ENCODE peak calls at places on chromosomes 12 and 14, in six cellular contexts. T is gastrocnemius medialis, I is osteoblast, Y is A549, Q is psoas muscle, U is ovary. J is an unnamed sample.
A peak's percentile ranks its signal among the peaks of the same experiment; 100 is the strongest.

GRCh38 chr12:29921307-29921706 is 137.6 kb upstream of the TMTC1 start:
- DNase-seq in T (no peak), I (no peak), Y (no peak), Q (no peak), U (no peak), J (no peak)

GRCh38 chr14:60317609-60318008 is 68.6 kb downstream of the PPM1A start:
- DNase-seq in T (no peak), I (no peak), Y (no peak), Q (no peak), U (no peak), J (no peak)

GRCh38 chr12:51941669-51942455 is 9.6 kb upstream of the ACVR1B start:
- DNase-seq in T (no peak), I (no peak), Y (no peak), Q (no peak), U (no peak), J (no peak)

GRCh38 chr12:94140556-94140955 is 7.8 kb upstream of the PLXNC1 start:
- DNase-seq in T (no peak), I (peak; percentile 82), Y (no peak), Q (no peak), U (no peak), J (no peak)

GRCh38 chr14:101054671-101055070 is 151.1 kb upstream of the RTL1 start:
- DNase-seq in T (no peak), I (peak; percentile 60), Y (no peak), Q (no peak), U (no peak), J (no peak)

GRCh38 chr12:96220902-96221301 is 26.7 kb downstream of the ELK3 start:
- DNase-seq in T (no peak), I (peak; percentile 90), Y (no peak), Q (no peak), U (no peak), J (no peak)

GRCh38 chr14:85934123-85934885 is 404.4 kb downstream of the FLRT2 start:
- DNase-seq in T (no peak), I (no peak), Y (peak; percentile 13), Q (no peak), U (peak; percentile 7), J (no peak)

GRCh38 chr12:25496098-25496587 is 56.9 kb downstream of the LMNTD1 start:
- DNase-seq in T (no peak), I (peak; percentile 41), Y (no peak), Q (no peak), U (no peak), J (no peak)

GRCh38 chr14:90602088-90602687 is 205.4 kb downstream of the CALM1 start:
- DNase-seq in T (no peak), I (no peak), Y (no peak), Q (no peak), U (no peak), J (no peak)

GRCh38 chr12:117044311-117044710 is 54.9 kb downstream of the TESC start:
- DNase-seq in T (no peak), I (no peak), Y (no peak), Q (peak; percentile 30), U (no peak), J (no peak)

GRCh38 chr14:69096766-69097475 is 56.0 kb downstream of the DCAF5 start:
- DNase-seq in T (no peak), I (no peak), Y (no peak), Q (no peak), U (no peak), J (no peak)

GRCh38 chr14:22513066-22513812 is 75.8 kb downstream of the DAD1 start:
- DNase-seq in T (no peak), I (no peak), Y (no peak), Q (no peak), U (no peak), J (no peak)

GRCh38 chr12:48973531-48973930 is 2.0 kb upstream of the WNT10B start:
- DNase-seq in T (no peak), I (peak; percentile 96), Y (no peak), Q (peak; percentile 90), U (no peak), J (no peak)

GRCh38 chr12:127158385-127159061 is 1108.4 kb upstream of the TMEM132C start:
- DNase-seq in T (no peak), I (no peak), Y (no peak), Q (no peak), U (no peak), J (no peak)

GRCh38 chr12:123772074-123772473 is 10.0 kb downstream of the DNAH10 start:
- DNase-seq in T (no peak), I (no peak), Y (no peak), Q (no peak), U (no peak), J (no peak)

GRCh38 chr12:48995061-48995879 is 3.9 kb downstream of the DDN start:
- DNase-seq in T (no peak), I (peak; percentile 100), Y (peak; percentile 99), Q (peak; percentile 90), U (peak; percentile 62), J (peak; percentile 79)

GRCh38 chr12:129102233-129102632 is 249.0 kb downstream of the GLT1D1 start:
- DNase-seq in T (no peak), I (no peak), Y (no peak), Q (no peak), U (no peak), J (no peak)

GRCh38 chr14:60618200-60618599 is 31.1 kb downstream of the SIX1 start:
- DNase-seq in T (no peak), I (no peak), Y (no peak), Q (no peak), U (no peak), J (no peak)

GRCh38 chr12:118052324-118053070 is 8.5 kb downstream of the WSB2 start:
- DNase-seq in T (peak; percentile 76), I (peak; percentile 93), Y (peak; percentile 98), Q (peak; percentile 87), U (peak; percentile 70), J (peak; percentile 85)

GRCh38 chr14:34199585-34199984 is 248.7 kb upstream of the EGLN3 start:
- DNase-seq in T (no peak), I (no peak), Y (no peak), Q (no peak), U (no peak), J (no peak)

GRCh38 chr12:48004941-48005749 is 869 bp upstream of the COL2A1 start:
- DNase-seq in T (no peak), I (no peak), Y (no peak), Q (no peak), U (no peak), J (no peak)

GRCh38 chr12:111439657-111440151 is 34.0 kb downstream of the SH2B3 start:
- DNase-seq in T (no peak), I (no peak), Y (no peak), Q (no peak), U (no peak), J (no peak)
- H3K4me1 ChIP-seq in T (peaks cover 43% of the 10 kb centered on the region), I (peaks cover 54% of the 10 kb centered on the region), Y (peaks cover 13% of the 10 kb centered on the region), Q (peaks cover 40% of the 10 kb centered on the region), U (peaks cover 15% of the 10 kb centered on the region), J (peaks cover 58% of the 10 kb centered on the region)

GRCh38 chr14:87014854-87015253 is 978.1 kb downstream of the GALC start:
- DNase-seq in T (no peak), I (no peak), Y (no peak), Q (no peak), U (no peak), J (no peak)
- TF ChIP-seq CTCF in T (no peak), I (no peak), Y (no peak), Q (no peak), U (no peak), J (no peak)

GRCh38 chr12:58914457-58914856 is 5.8 kb downstream of the LRIG3 start:
- DNase-seq in T (no peak), I (no peak), Y (no peak), Q (no peak), U (no peak), J (no peak)
- H3K4me1 ChIP-seq in T (peaks cover 50% of the 10 kb centered on the region), I (peaks cover 33% of the 10 kb centered on the region), Y (peaks cover 36% of the 10 kb centered on the region), Q (peaks cover 30% of the 10 kb centered on the region), U (no peaks in the 10 kb centered on the region), J (no peaks in the 10 kb centered on the region)

DNA sequence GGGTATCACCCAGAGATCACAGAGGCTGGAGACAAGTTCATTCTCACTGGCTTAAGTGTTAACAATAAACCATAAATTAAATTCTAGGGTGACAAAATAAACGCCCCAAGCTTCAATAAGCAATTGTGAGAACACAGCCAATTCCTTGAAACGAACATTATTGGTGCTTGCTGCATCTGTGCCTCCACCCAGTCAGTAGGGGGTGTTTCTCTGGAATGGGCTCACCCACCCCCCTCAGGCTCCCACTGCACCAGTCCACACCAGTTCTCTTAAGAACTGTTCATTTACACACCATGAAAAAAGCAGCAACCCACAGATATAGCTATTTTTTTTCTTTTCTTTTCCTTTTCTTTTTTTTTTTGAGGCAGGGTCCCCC is 34.7 kb downstream of the CDC42BPB start:
- DNase-seq in T (no peak), I (no peak), Y (no peak), Q (no peak), U (no peak), J (no peak)
- TF ChIP-seq CTCF in T (no peak), I (no peak), Y (no peak), Q (no peak), U (no peak), J (no peak)

DNA sequence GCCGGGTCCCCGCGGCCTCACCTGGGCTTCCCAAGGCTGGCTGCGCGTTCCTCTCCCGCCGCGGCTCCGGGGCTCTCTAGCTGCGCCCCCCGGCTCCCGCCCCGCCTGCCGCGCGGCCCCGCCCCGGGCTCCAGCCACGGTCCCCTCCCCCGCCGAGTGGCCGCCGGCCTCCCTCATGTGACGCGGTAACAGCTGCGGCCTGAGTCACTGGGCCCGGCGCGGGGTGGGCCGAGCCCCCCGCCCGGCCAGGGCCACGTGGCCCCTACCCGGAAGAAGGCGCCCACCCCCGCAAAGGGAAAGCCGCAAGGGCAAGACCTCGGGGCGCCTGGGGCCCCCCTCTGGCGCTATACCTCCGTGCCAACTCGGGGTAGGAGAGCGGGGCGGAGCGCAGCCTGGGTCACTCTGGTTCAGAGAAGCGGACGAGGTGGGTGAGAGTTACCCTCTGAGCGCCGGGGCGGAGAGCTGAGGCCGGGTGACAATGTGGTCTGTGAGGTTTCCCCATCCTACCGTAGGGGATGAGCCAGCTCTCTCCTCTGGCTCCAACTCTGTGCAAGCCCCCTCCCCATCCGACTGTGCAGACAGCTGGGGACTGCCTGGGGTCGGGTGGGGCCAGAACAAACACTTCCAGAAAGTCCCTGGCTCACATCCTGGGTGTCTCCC is at the start of gene CD63:
- DNase-seq in T (peak; percentile 88), I (peak; percentile 99), Y (peak; percentile 95), Q (peak; percentile 96), U (peak; percentile 94), J (peak; percentile 90)
- H3K4me1 ChIP-seq in T (peaks cover 25% of the 10 kb centered on the region), I (peaks cover 48% of the 10 kb centered on the region), Y (peaks cover 35% of the 10 kb centered on the region), Q (peaks cover 49% of the 10 kb centered on the region), U (peaks cover 12% of the 10 kb centered on the region), J (peaks cover 11% of the 10 kb centered on the region)

DNA sequence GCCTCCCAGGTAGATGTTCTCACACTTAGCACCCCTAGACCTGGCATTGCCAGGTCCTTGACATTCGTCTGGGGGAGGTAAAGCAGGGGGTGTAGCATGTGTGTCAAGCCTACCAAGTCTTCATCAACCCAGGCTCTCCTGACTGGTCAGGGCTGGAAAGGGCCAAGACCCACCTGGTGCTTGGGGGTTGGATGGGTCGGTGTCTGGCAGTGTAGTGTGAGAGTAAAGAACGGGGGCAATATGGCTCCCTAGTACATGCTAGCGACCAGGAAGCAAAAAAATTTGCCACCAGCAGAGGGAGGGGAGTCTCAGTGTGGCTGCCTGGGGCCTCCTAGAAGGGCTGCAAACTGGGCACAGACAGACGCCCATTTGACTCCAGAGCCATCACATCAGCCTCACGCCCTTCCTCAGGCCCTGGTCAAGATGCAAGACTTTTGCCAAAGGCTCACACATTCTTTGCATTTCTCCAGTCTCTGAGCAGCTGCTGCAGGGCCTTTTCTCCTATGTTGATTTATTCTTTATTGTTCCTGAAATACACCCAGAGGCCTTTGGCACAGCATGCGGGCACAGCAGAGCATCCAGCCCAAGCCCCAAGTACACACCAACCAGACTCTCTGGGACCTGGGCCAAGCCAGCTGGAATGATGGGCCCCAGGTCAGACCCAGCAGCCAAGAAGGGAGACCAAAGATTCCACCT is 38.3 kb upstream of the PNMA1 start:
- DNase-seq in T (no peak), I (peak; percentile 91), Y (no peak), Q (peak; percentile 82), U (peak; percentile 70), J (no peak)
- TF ChIP-seq CTCF in T (peak; percentile 24), I (peak; percentile 45), Y (peak; percentile 10), Q (peak; percentile 28), U (peak; percentile 7), J (no peak)

J was measured in lung.